ENCODE peak calls at places on chromosomes 11 and 22, in five cellular contexts. One of them, this sample, is unnamed.

GRCh38 chr11:10752061-10752460 is 1.0 kb downstream of the CTR9 start:
- DNase-seq in heart left ventricle: no peak
- DNase-seq in ovary: no peak
- DNase-seq in stomach: no peak
- DNase-seq in tibial nerve: no peak
- DNase-seq in this sample: no peak

GRCh38 chr22:40114411-40114810 is 63.3 kb upstream of the TNRC6B start:
- DNase-seq in stomach: no peak
- DNase-seq in tibial nerve: no peak
- DNase-seq in ovary: peak
- DNase-seq in heart left ventricle: no peak
- DNase-seq in this sample: no peak

GRCh38 chr11:66220566-66220935 is 47.9 kb upstream of the RAB1B start:
- DNase-seq in tibial nerve: no peak
- DNase-seq in ovary: no peak
- DNase-seq in heart left ventricle: no peak
- DNase-seq in stomach: no peak
- DNase-seq in this sample: no peak

GRCh38 chr11:83951521-83951920 is 665.4 kb upstream of the CCDC90B start:
- DNase-seq in tibial nerve: no peak
- DNase-seq in stomach: no peak
- DNase-seq in heart left ventricle: no peak
- DNase-seq in ovary: no peak
- DNase-seq in this sample: no peak

GRCh38 chr11:6927030-6927617 is 898 bp downstream of the ZNF215 start:
- DNase-seq in ovary: no peak
- DNase-seq in stomach: no peak
- DNase-seq in heart left ventricle: no peak
- DNase-seq in tibial nerve: no peak
- DNase-seq in this sample: no peak

GRCh38 chr11:16603890-16604783 is 134.3 kb upstream of the C11orf58 start:
- DNase-seq in ovary: no peak
- DNase-seq in heart left ventricle: peak
- DNase-seq in tibial nerve: peak
- DNase-seq in stomach: peak
- DNase-seq in this sample: peak

GRCh38 chr11:73833067-73833466 is 43.6 kb downstream of the COA4 start:
- DNase-seq in heart left ventricle: no peak
- DNase-seq in ovary: no peak
- DNase-seq in tibial nerve: no peak
- DNase-seq in stomach: no peak
- DNase-seq in this sample: no peak

GRCh38 chr11:1422481-1422880 is 32.7 kb downstream of the BRSK2 start:
- DNase-seq in ovary: no peak
- DNase-seq in tibial nerve: no peak
- DNase-seq in stomach: no peak
- DNase-seq in heart left ventricle: no peak
- DNase-seq in this sample: no peak

GRCh38 chr22:50678218-50678650 is 5.6 kb downstream of the SHANK3 start:
- DNase-seq in stomach: peak
- DNase-seq in ovary: no peak
- DNase-seq in heart left ventricle: peak
- DNase-seq in tibial nerve: no peak
- DNase-seq in this sample: no peak

GRCh38 chr11:119258180-119258579 is 52.0 kb downstream of the CBL start:
- DNase-seq in tibial nerve: no peak
- DNase-seq in ovary: no peak
- DNase-seq in stomach: no peak
- DNase-seq in heart left ventricle: no peak
- DNase-seq in this sample: no peak

GRCh38 chr22:40237788-40238424 is 60.2 kb downstream of the TNRC6B start:
- DNase-seq in heart left ventricle: no peak
- DNase-seq in tibial nerve: no peak
- DNase-seq in stomach: no peak
- DNase-seq in ovary: no peak
- DNase-seq in this sample: no peak

GRCh38 chr22:41482319-41482935 is 13.5 kb downstream of the ACO2 start:
- DNase-seq in heart left ventricle: no peak
- DNase-seq in ovary: no peak
- DNase-seq in tibial nerve: no peak
- DNase-seq in stomach: no peak
- DNase-seq in this sample: no peak

GRCh38 chr22:49730656-49731055 is 97.0 kb downstream of the BRD1 start:
- DNase-seq in ovary: no peak
- DNase-seq in tibial nerve: no peak
- DNase-seq in heart left ventricle: no peak
- DNase-seq in stomach: peak
- DNase-seq in this sample: no peak

GRCh38 chr11:1168721-1169161 is 11.0 kb downstream of the MUC5AC start:
- DNase-seq in heart left ventricle: peak
- DNase-seq in stomach: no peak
- DNase-seq in ovary: no peak
- DNase-seq in tibial nerve: no peak
- DNase-seq in this sample: no peak

GRCh38 chr22:30909306-30909705 is 59.3 kb downstream of the MORC2 start:
- DNase-seq in heart left ventricle: no peak
- DNase-seq in tibial nerve: no peak
- DNase-seq in ovary: no peak
- DNase-seq in stomach: no peak
- DNase-seq in this sample: no peak

GRCh38 chr11:44842219-44842618 is 108.5 kb downstream of the TP53I11 start:
- DNase-seq in tibial nerve: no peak
- DNase-seq in ovary: no peak
- DNase-seq in stomach: no peak
- DNase-seq in heart left ventricle: no peak
- DNase-seq in this sample: no peak

GRCh38 chr22:17085277-17086091 is 684 bp downstream of the IL17RA start:
- DNase-seq in ovary: peak
- DNase-seq in stomach: peak
- DNase-seq in heart left ventricle: peak
- DNase-seq in tibial nerve: no peak
- DNase-seq in this sample: no peak

GRCh38 chr22:48052621-48052890 is 1290.1 kb downstream of the TBC1D22A start:
- DNase-seq in stomach: no peak
- DNase-seq in tibial nerve: no peak
- DNase-seq in ovary: no peak
- DNase-seq in heart left ventricle: no peak
- DNase-seq in this sample: no peak

GRCh38 chr11:7668464-7668863 is 4.8 kb downstream of the CYB5R2 start:
- DNase-seq in ovary: no peak
- DNase-seq in tibial nerve: no peak
- DNase-seq in stomach: no peak
- DNase-seq in heart left ventricle: no peak
- DNase-seq in this sample: no peak

GRCh38 chr11:132310390-132311375 is 940.3 kb downstream of the NTM start:
- DNase-seq in tibial nerve: no peak
- DNase-seq in ovary: no peak
- DNase-seq in heart left ventricle: no peak
- DNase-seq in stomach: no peak
- DNase-seq in this sample: peak

GRCh38 chr11:35158371-35159081 is 19.6 kb downstream of the CD44 start:
- DNase-seq in ovary: no peak
- DNase-seq in heart left ventricle: no peak
- DNase-seq in tibial nerve: peak
- DNase-seq in stomach: no peak
- DNase-seq in this sample: peak

GRCh38 chr11:75525433-75526191 is at the start of gene GDPD5:
- DNase-seq in tibial nerve: peak
- DNase-seq in heart left ventricle: peak
- DNase-seq in ovary: peak
- DNase-seq in stomach: peak
- DNase-seq in this sample: peak

GRCh38 chr11:36376315-36376887 is 80.3 kb downstream of the PRR5L start:
- DNase-seq in ovary: peak
- DNase-seq in heart left ventricle: peak
- DNase-seq in tibial nerve: no peak
- DNase-seq in stomach: peak
- DNase-seq in this sample: no peak

GRCh38 chr11:110173775-110174644 is 80.8 kb downstream of the ZC3H12C start:
- DNase-seq in heart left ventricle: peak
- DNase-seq in stomach: peak
- DNase-seq in ovary: peak
- DNase-seq in tibial nerve: peak
- DNase-seq in this sample: no peak

DNA sequence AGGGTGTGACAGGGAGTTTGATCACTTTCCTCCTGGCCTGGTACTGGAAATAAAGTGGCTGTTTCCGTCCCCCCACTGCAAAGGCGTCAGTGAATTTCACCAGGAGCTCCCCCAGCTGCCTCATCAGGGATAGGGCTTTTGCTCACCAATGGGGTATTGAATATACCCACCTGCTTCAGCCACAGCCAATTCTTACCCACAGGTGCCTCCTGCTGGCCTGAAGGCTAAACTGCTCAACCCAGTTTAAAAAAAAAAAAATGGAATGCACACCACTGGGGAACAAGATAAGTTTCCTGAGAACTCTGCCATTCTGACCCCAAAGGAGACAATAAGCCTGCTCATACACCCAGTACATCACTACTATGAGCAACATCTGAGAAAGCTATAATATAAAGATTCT is 65.3 kb upstream of the MS4A8 start:
- DNase-seq in ovary: no peak
- DNase-seq in tibial nerve: no peak
- DNase-seq in stomach: no peak
- DNase-seq in heart left ventricle: no peak
- DNase-seq in this sample: no peak
- TF ChIP-seq CTCF in ovary: no peak
- TF ChIP-seq CTCF in tibial nerve: no peak
- TF ChIP-seq CTCF in stomach: no peak
- TF ChIP-seq CTCF in heart left ventricle: no peak
- TF ChIP-seq CTCF in this sample: no peak

DNA sequence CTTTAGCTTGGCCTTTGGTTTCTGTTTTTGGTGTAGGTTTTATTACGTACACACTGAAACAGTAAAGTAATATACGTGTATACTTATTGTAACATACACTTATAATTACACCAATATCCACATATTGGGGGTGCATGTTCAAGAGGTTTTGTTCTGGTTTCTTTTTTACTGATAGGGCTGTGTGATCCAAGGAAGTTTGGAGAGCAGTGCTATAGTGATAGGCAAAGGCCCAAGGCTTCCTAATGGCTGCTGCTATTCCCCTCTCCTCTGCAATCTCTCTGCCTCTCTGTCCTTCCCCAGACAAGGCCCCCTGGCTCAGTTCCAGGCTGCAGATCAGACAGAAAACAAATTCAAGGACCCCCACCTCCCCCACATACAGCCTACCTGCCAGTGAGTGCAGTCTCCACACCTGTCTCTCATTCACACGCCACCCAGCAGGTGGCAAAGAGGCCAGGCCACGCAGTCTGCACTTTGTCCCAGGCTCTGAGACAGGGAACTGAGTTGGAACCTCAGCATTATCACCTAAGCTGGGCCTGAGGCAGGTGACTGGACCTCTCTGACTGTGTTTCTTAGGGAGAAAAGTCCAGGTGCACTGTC is 15.1 kb downstream of the TMEM184B start:
- DNase-seq in ovary: peak
- DNase-seq in heart left ventricle: no peak
- DNase-seq in stomach: peak
- DNase-seq in tibial nerve: no peak
- DNase-seq in this sample: no peak
- TF ChIP-seq POLR2A in ovary: no peak
- TF ChIP-seq POLR2A in heart left ventricle: no peak
- TF ChIP-seq POLR2A in stomach: no peak
- TF ChIP-seq POLR2A in tibial nerve: no peak
- TF ChIP-seq POLR2A in this sample: no peak

DNA sequence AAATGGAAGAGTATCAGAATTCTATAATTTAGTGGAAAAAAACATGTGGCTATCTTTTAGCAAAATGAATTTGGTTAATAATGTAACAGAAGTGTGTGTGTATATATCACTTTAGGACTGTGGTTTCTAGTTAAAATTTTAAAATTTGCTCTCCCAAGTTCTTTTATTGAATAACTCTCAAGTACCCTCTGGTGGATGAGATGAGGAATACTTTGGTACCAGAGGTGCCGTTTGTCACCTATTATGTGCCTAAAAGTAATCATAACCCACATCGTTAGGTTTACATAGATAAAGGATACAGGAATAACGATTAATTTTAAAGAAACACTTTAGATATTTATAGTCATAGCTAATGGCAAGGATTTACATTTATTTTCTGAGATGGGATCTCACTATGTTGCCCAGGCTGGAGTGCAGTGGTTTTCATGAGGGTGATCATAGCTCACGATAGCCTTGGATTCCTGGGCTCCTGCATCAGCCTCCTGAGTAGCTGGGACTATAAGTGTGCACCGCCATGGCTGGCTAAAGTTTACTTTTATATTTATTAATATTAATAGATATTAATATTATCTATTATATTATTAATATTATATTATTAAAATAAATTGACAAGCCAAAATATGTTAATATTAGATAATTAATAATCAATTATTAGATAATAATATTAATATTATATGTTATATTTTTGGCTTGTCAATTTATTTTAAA is 66.7 kb upstream of the CAPRIN1 start:
- DNase-seq in ovary: no peak
- DNase-seq in stomach: no peak
- DNase-seq in tibial nerve: no peak
- DNase-seq in heart left ventricle: no peak
- DNase-seq in this sample: no peak
- TF ChIP-seq CTCF in ovary: no peak
- TF ChIP-seq CTCF in stomach: no peak
- TF ChIP-seq CTCF in tibial nerve: no peak
- TF ChIP-seq CTCF in heart left ventricle: no peak
- TF ChIP-seq CTCF in this sample: no peak

GRCh38 chr11:129896062-129896461 is 684 bp upstream of the NFRKB start:
- DNase-seq in tibial nerve: no peak
- DNase-seq in stomach: no peak
- DNase-seq in heart left ventricle: no peak
- DNase-seq in ovary: no peak
- DNase-seq in this sample: no peak

GRCh38 chr11:129894281-129895125 is 875 bp downstream of the NFRKB start:
- DNase-seq in stomach: no peak
- DNase-seq in heart left ventricle: no peak
- DNase-seq in tibial nerve: no peak
- DNase-seq in ovary: no peak
- DNase-seq in this sample: no peak

DNA sequence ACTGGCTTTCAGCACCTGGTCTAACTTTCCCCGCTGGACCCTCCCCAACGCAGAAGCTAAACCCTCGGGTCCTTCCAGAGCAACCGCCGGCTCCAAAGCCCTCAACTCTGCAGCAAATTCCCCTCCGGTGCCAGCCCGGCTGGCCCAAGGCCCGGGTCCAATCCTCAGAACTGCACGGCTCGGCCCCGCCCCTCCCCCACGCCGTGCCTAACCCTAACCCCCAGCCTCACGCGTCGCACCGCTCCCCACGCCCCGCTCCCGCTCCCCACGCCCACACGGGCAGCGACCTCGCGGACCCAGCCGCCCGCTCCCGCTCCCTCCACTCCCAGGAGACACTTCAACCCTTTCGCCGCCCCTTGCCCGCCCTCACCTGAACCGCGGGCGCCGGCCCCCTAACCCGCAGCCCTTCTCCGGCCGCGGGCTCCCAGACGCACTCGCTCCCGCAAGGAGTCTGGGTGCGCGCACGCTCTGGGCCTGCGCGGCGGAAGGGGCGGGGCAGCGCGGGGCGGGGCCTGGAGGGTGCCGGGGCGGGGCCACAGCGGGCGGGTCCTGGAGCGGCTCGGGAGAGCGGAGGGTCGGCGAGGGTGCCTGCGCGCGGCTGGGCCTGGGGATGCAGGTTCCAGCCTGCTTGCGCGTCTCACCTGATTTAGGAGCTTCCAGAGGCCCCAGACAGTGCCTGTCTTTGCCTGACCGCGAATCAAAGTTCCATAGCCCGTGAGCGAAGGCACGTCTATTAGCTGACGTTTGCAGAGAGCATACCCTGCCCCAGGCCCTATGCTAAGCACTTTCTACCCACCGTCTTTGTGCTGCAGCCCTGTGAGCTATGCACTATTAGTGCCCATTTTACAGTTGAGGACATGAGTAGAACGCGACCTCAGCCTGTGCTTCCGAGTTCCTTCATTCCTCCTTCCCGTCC is at the start of gene NFRKB:
- DNase-seq in tibial nerve: peak
- DNase-seq in ovary: peak
- DNase-seq in stomach: peak
- DNase-seq in heart left ventricle: peak
- DNase-seq in this sample: peak
- TF ChIP-seq POLR2A in tibial nerve: peak
- TF ChIP-seq POLR2A in ovary: peak
- TF ChIP-seq POLR2A in stomach: no peak
- TF ChIP-seq POLR2A in heart left ventricle: peak
- TF ChIP-seq POLR2A in this sample: peak

This sample was measured in gastrocnemius medialis.